ENCODE peak calls at places on chromosomes 12 and 14, in nine cellular contexts. One of them, this sample, is unnamed.

GRCh38 chr12:51013441-51013840 is 12.7 kb downstream of the SLC11A2 start:
- DNase-seq in kidney tubule cell: peak; percentile 83
- DNase-seq in NCI-H1105 treated with DMSO at 0.1 percent for 48 hours: no peak
- DNase-seq in neural progenitor cell: no peak
- DNase-seq in thyroid gland: peak; percentile 30
- DNase-seq in GM12864: no peak
- DNase-seq in colonic mucosa: no peak
- DNase-seq in mesothelial cell of epicardium: no peak
- DNase-seq in D341Med: no peak
- DNase-seq in this sample: no peak

GRCh38 chr14:81219821-81220487 is 805 bp downstream of the GTF2A1 start:
- DNase-seq in GM12864: no peak
- DNase-seq in colonic mucosa: peak; percentile 34
- DNase-seq in thyroid gland: peak; percentile 52
- DNase-seq in neural progenitor cell: peak; percentile 78
- DNase-seq in mesothelial cell of epicardium: peak; percentile 59
- DNase-seq in NCI-H1105 treated with DMSO at 0.1 percent for 48 hours: peak; percentile 77
- DNase-seq in kidney tubule cell: peak; percentile 43
- DNase-seq in D341Med: peak; percentile 58
- DNase-seq in this sample: peak; percentile 60

GRCh38 chr14:68687746-68688145 is 105.1 kb downstream of the ZFP36L1 start:
- DNase-seq in D341Med: no peak
- DNase-seq in GM12864: no peak
- DNase-seq in neural progenitor cell: no peak
- DNase-seq in mesothelial cell of epicardium: no peak
- DNase-seq in NCI-H1105 treated with DMSO at 0.1 percent for 48 hours: no peak
- DNase-seq in colonic mucosa: no peak
- DNase-seq in kidney tubule cell: peak; percentile 97
- DNase-seq in thyroid gland: no peak
- DNase-seq in this sample: no peak

GRCh38 chr14:91418387-91419043 is 895 bp upstream of the CCDC88C start:
- DNase-seq in kidney tubule cell: peak; percentile 65
- DNase-seq in NCI-H1105 treated with DMSO at 0.1 percent for 48 hours: peak; percentile 69
- DNase-seq in thyroid gland: peak; percentile 41
- DNase-seq in colonic mucosa: peak; percentile 87
- DNase-seq in GM12864: no peak
- DNase-seq in neural progenitor cell: peak; percentile 70
- DNase-seq in mesothelial cell of epicardium: peak; percentile 85
- DNase-seq in D341Med: peak; percentile 75
- DNase-seq in this sample: peak; percentile 87

GRCh38 chr12:38586652-38587219 is 270.2 kb downstream of the ALG10B start:
- DNase-seq in mesothelial cell of epicardium: no peak
- DNase-seq in D341Med: no peak
- DNase-seq in colonic mucosa: no peak
- DNase-seq in neural progenitor cell: no peak
- DNase-seq in GM12864: no peak
- DNase-seq in kidney tubule cell: no peak
- DNase-seq in thyroid gland: no peak
- DNase-seq in NCI-H1105 treated with DMSO at 0.1 percent for 48 hours: no peak
- DNase-seq in this sample: no peak

GRCh38 chr14:75430106-75430505 is 2.3 kb downstream of the JDP2 start:
- DNase-seq in mesothelial cell of epicardium: no peak
- DNase-seq in thyroid gland: no peak
- DNase-seq in NCI-H1105 treated with DMSO at 0.1 percent for 48 hours: no peak
- DNase-seq in kidney tubule cell: no peak
- DNase-seq in GM12864: no peak
- DNase-seq in neural progenitor cell: no peak
- DNase-seq in colonic mucosa: peak; percentile 32
- DNase-seq in D341Med: no peak
- DNase-seq in this sample: peak; percentile 62

GRCh38 chr14:95289323-95290010 is 30.2 kb downstream of the CLMN start:
- DNase-seq in D341Med: no peak
- DNase-seq in thyroid gland: no peak
- DNase-seq in colonic mucosa: no peak
- DNase-seq in mesothelial cell of epicardium: peak; percentile 11
- DNase-seq in NCI-H1105 treated with DMSO at 0.1 percent for 48 hours: no peak
- DNase-seq in neural progenitor cell: no peak
- DNase-seq in kidney tubule cell: no peak
- DNase-seq in GM12864: no peak
- DNase-seq in this sample: no peak

GRCh38 chr14:104752735-104753527 is at the start of gene SIVA1:
- DNase-seq in neural progenitor cell: peak; percentile 100
- DNase-seq in GM12864: peak; percentile 97
- DNase-seq in D341Med: peak; percentile 99
- DNase-seq in mesothelial cell of epicardium: peak; percentile 99
- DNase-seq in colonic mucosa: peak; percentile 99
- DNase-seq in kidney tubule cell: peak; percentile 99
- DNase-seq in NCI-H1105 treated with DMSO at 0.1 percent for 48 hours: peak; percentile 99
- DNase-seq in thyroid gland: peak; percentile 100
- DNase-seq in this sample: peak; percentile 100

GRCh38 chr12:98408681-98409080 is 106.7 kb upstream of the TMPO start:
- DNase-seq in thyroid gland: no peak
- DNase-seq in D341Med: no peak
- DNase-seq in neural progenitor cell: no peak
- DNase-seq in GM12864: no peak
- DNase-seq in NCI-H1105 treated with DMSO at 0.1 percent for 48 hours: no peak
- DNase-seq in colonic mucosa: no peak
- DNase-seq in kidney tubule cell: no peak
- DNase-seq in mesothelial cell of epicardium: no peak
- DNase-seq in this sample: no peak

GRCh38 chr14:97710726-97711125 is 913.5 kb downstream of the VRK1 start:
- DNase-seq in kidney tubule cell: no peak
- DNase-seq in neural progenitor cell: no peak
- DNase-seq in GM12864: no peak
- DNase-seq in mesothelial cell of epicardium: no peak
- DNase-seq in colonic mucosa: no peak
- DNase-seq in NCI-H1105 treated with DMSO at 0.1 percent for 48 hours: no peak
- DNase-seq in D341Med: no peak
- DNase-seq in thyroid gland: no peak
- DNase-seq in this sample: no peak